ENCODE peak calls at places on chromosomes 13 and 19, in five cellular contexts. E, K, V, H and S are unnamed samples.
A peak's percentile ranks its signal among the peaks of the same experiment; 100 is the strongest.

GRCh38 chr13:51324714-51325440 is 14.6 kb upstream of the SERPINE3 start:
- DNase-seq in V (no peak), K (no peak), E (no peak), H (no peak), S (no peak)

GRCh38 chr19:27675771-27676170 is 1537.2 kb downstream of the UQCRFS1 start:
- DNase-seq in V (no peak), E (no peak), H (no peak), K (no peak), S (no peak)

GRCh38 chr13:80177327-80177726 is 163.6 kb downstream of the SPRY2 start:
- DNase-seq in V (no peak), K (no peak), E (no peak), H (no peak), S (no peak)

GRCh38 chr19:12884926-12885748 is 1.9 kb downstream of the KLF1 start:
- DNase-seq in V (peak; percentile 92), K (peak; percentile 83), E (no peak), H (peak; percentile 88), S (peak; percentile 91)

GRCh38 chr19:752652-753517 is 2.0 kb downstream of the MISP start:
- DNase-seq in E (peak; percentile 56), V (peak; percentile 94), K (peak; percentile 64), H (no peak), S (no peak)

GRCh38 chr19:46068345-46069258 is 27.8 kb upstream of the IGFL4 start:
- DNase-seq in H (no peak), E (peak; percentile 61), K (no peak), V (no peak), S (no peak)

GRCh38 chr13:102580552-102581169 is 16.1 kb upstream of the TPP2 start:
- DNase-seq in K (no peak), H (peak; percentile 48), E (peak; percentile 68), V (no peak), S (no peak)

GRCh38 chr19:42317535-42317934 is 4.4 kb downstream of the TMEM145 start:
- DNase-seq in V (no peak), K (no peak), E (no peak), H (no peak), S (no peak)

GRCh38 chr19:530133-531008 is 1.2 kb upstream of the CDC34 start:
- DNase-seq in E (no peak), K (no peak), H (no peak), V (peak; percentile 77), S (no peak)

GRCh38 chr13:113863511-113864302 is at the start of gene GAS6:
- DNase-seq in K (peak; percentile 70), H (no peak), V (peak; percentile 83), E (peak; percentile 32), S (no peak)

GRCh38 chr19:18321729-18322091 is 1.2 kb downstream of the LSM4 start:
- DNase-seq in H (peak; percentile 34), K (no peak), E (peak; percentile 64), V (no peak), S (no peak)

GRCh38 chr19:15297416-15298224 is 34.7 kb downstream of the BRD4 start:
- DNase-seq in V (no peak), K (no peak), H (no peak), E (peak; percentile 49), S (no peak)

GRCh38 chr13:110617326-110618072 is 2.2 kb downstream of the NAXD start:
- DNase-seq in V (no peak), E (no peak), K (no peak), H (no peak), S (no peak)

GRCh38 chr19:55766466-55766865 is 2.5 kb upstream of the RFPL4AL1 start:
- DNase-seq in V (no peak), K (no peak), H (no peak), E (peak; percentile 91), S (no peak)